ENCODE peak calls at places on chromosome 3, in eight cellular contexts. K, N, O, S, D, H, I and B are unnamed samples.

GRCh38 chr3:175208316-175208715 is 349.2 kb downstream of the NAALADL2 start:
- DNase-seq in K (peak), N (peak), O (no peak), S (no peak), D (no peak), H (no peak), I (peak), B (no peak)

GRCh38 chr3:181431743-181432142 is 280.0 kb upstream of the SOX2 start:
- DNase-seq in K (no peak), N (no peak), O (no peak), S (no peak), D (no peak), H (no peak), I (no peak), B (no peak)

GRCh38 chr3:12004741-12005513 is 739 bp downstream of the SYN2 start:
- DNase-seq in K (no peak), N (no peak), O (peak), S (no peak), D (no peak), H (peak), I (no peak), B (no peak)

GRCh38 chr3:9653565-9654248 is 4.4 kb downstream of the MTMR14 start:
- DNase-seq in K (no peak), N (no peak), O (no peak), S (no peak), D (no peak), H (no peak), I (no peak), B (no peak)

GRCh38 chr3:169836942-169837275 is 24.2 kb upstream of the LRRC34 start:
- DNase-seq in K (no peak), N (no peak), O (no peak), S (no peak), D (no peak), H (no peak), I (peak), B (no peak)

GRCh38 chr3:101603184-101603583 is 29.2 kb downstream of the PCNP start:
- DNase-seq in K (no peak), N (no peak), O (no peak), S (no peak), D (no peak), H (no peak), I (no peak), B (no peak)

GRCh38 chr3:47617061-47618010 is 38.7 kb upstream of the CSPG5 start:
- DNase-seq in K (no peak), N (peak), O (no peak), S (no peak), D (no peak), H (no peak), I (peak), B (no peak)

GRCh38 chr3:170780955-170781354 is 89.0 kb downstream of the RPL22L1 start:
- DNase-seq in K (peak), N (peak), O (no peak), S (no peak), D (peak), H (no peak), I (no peak), B (no peak)

GRCh38 chr3:152556731-152557254 is 278.1 kb upstream of the P2RY1 start:
- DNase-seq in K (peak), N (peak), O (no peak), S (no peak), D (peak), H (no peak), I (peak), B (no peak)

GRCh38 chr3:126982522-126983175 is at the start of gene PLXNA1:
- DNase-seq in K (peak), N (peak), O (peak), S (peak), D (peak), H (peak), I (peak), B (peak)

GRCh38 chr3:68935778-68936177 is 3.4 kb upstream of the TAFA4 start:
- DNase-seq in K (no peak), N (no peak), O (no peak), S (no peak), D (no peak), H (no peak), I (no peak), B (no peak)

GRCh38 chr3:128341659-128342395 is 124.9 kb downstream of the DNAJB8 start:
- DNase-seq in K (no peak), N (no peak), O (no peak), S (no peak), D (no peak), H (peak), I (no peak), B (no peak)

GRCh38 chr3:55521086-55522060 is 34.3 kb upstream of the WNT5A start:
- DNase-seq in K (no peak), N (peak), O (peak), S (no peak), D (peak), H (no peak), I (peak), B (no peak)

GRCh38 chr3:159711560-159712333 is 276.9 kb upstream of the IL12A start:
- DNase-seq in K (peak), N (peak), O (no peak), S (peak), D (peak), H (no peak), I (peak), B (no peak)

GRCh38 chr3:38027466-38028465 is 1.7 kb downstream of the PLCD1 start:
- DNase-seq in K (no peak), N (no peak), O (no peak), S (no peak), D (no peak), H (no peak), I (no peak), B (no peak)

GRCh38 chr3:158488670-158489069 is 82.3 kb upstream of the MLF1 start:
- DNase-seq in K (no peak), N (peak), O (no peak), S (no peak), D (peak), H (no peak), I (no peak), B (no peak)

GRCh38 chr3:197420115-197420514 is 121.7 kb upstream of the DLG1 start:
- DNase-seq in K (no peak), N (no peak), O (no peak), S (no peak), D (peak), H (no peak), I (no peak), B (no peak)
- TF ChIP-seq CTCF in K (no peak), N (no peak), O (no peak), S (no peak), D (no peak), H (no peak), I (no peak), B (no peak)

GRCh38 chr3:129421988-129422745 is 6.3 kb downstream of the EFCAB12 start:
- DNase-seq in K (no peak), N (no peak), O (peak), S (no peak), D (peak), H (no peak), I (no peak), B (no peak)
- TF ChIP-seq CTCF in K (peak), N (peak), O (peak), S (peak), D (peak), H (no peak), I (peak), B (peak)

GRCh38 chr3:8095724-8096123 is 405.9 kb upstream of the LMCD1 start:
- DNase-seq in K (no peak), N (peak), O (peak), S (no peak), D (no peak), H (peak), I (no peak), B (no peak)
- TF ChIP-seq CTCF in K (no peak), N (peak), O (peak), S (no peak), D (peak), H (no peak), I (no peak), B (peak)

DNA sequence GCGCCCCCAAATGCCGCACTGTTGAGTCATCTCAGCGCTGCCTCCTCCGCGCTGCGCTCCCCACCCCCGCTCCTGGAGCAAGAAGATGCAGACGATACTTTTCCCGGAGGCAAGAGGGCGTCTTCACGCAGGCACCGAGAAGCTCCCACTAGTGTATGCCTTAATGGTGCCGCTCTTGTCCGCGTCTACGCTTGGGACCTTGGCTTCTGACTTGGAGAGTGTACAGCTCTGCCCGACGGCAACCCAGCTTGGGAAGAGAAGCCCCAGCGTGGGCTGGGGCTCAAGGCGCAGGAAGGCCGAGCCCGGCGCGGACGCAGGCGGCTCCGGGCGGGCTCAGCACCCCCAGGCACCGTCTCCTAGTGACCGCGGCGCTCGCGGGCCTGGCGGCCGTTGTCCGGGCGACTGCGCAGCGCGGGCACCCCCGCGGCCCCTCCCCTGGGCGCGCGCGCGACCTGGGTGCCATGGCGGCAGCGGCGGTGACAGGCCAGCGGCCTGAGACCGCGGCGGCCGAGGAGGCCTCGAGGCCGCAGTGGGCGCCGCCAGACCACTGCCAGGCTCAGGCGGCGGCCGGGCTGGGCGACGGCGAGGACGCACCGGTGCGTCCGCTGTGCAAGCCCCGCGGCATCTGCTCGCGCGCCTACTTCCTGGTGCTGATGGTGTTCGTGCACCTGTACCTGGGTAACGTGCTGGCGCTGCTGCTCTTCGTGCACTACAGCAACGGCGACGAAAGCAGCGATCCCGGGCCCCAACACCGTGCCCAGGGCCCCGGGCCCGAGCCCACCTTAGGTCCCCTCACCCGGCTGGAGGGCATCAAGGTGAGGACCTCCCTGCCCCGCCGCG is at the start of gene P4HTM:
- DNase-seq in K (peak), N (peak), O (peak), S (peak), D (peak), H (peak), I (peak), B (peak)
- TF ChIP-seq CTCF in K (peak), N (peak), O (peak), S (no peak), D (peak), H (no peak), I (peak), B (no peak)

DNA sequence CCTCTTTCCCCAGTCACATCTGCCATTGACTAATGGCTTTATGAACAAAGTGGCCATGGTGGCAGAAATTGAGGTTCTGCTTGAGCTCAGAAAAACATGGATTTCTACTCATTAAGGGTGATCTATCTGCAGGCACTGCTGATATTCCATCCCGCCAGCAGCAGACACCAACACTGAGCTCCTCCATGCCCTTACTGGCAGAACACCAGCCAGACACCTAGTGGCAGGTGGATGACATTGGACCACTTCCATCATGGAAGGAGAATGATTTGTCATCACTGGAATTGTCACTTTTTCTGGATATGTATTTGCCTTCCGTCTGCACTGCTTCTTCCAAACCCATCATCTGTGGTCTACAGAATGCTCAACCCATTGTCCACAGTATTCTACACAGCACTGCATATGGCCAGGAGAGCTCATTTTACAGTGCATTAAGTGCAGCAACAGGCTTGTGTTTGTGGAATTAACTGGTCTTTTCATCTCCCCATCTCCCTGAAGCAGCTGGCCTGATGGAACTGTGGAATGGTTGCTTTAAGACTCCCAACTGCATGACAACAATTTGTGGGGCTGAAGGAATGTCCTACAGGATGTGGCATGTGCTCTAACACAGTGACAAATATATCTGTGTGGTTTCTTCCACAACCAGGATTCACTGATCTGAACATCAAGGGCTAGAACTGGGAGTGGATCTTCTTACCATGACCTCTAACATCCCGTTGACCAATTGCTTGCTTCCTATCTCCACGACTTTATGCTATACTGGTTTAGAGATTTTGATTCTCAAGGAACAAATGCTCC is 103.4 kb downstream of the WNT7A start:
- DNase-seq in K (no peak), N (no peak), O (no peak), S (no peak), D (no peak), H (no peak), I (no peak), B (no peak)
- TF ChIP-seq CTCF in K (no peak), N (peak), O (peak), S (no peak), D (no peak), H (no peak), I (no peak), B (no peak)

DNA sequence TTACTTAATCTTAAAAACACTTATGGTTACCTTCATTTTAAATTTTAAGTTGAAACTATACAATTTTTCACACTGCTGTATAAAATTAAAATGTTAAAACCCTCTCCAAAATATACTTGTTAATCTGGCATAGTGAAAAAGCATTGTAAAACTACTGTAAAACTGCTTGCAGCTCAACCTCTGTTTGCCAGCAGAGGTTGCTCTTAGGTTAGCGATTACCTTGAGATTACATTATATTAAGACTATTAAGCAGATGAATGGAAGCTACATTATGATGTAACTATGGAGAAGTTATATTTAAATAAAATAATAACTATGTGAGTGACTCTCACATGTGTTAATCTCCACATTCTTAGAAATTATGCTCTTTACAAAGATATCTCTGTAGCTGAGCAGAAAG is 143.6 kb upstream of the SLITRK3 start:
- DNase-seq in K (peak), N (peak), O (peak), S (peak), D (peak), H (no peak), I (no peak), B (no peak)
- TF ChIP-seq CTCF in K (no peak), N (peak), O (peak), S (peak), D (peak), H (no peak), I (no peak), B (peak)

GRCh38 chr3:78977073-78977472 is 790.7 kb downstream of the ROBO1 start:
- DNase-seq in K (no peak), N (no peak), O (no peak), S (no peak), D (no peak), H (no peak), I (no peak), B (no peak)

GRCh38 chr3:78979083-78979482 is 788.7 kb downstream of the ROBO1 start:
- DNase-seq in K (no peak), N (no peak), O (no peak), S (no peak), D (no peak), H (no peak), I (no peak), B (no peak)

GRCh38 chr3:78976200-78976599 is 791.6 kb downstream of the ROBO1 start:
- DNase-seq in K (no peak), N (no peak), O (no peak), S (no peak), D (no peak), H (no peak), I (no peak), B (no peak)

GRCh38 chr3:78974181-78974770 is 793.5 kb downstream of the ROBO1 start:
- DNase-seq in K (no peak), N (peak), O (no peak), S (no peak), D (peak), H (no peak), I (no peak), B (no peak)

DNA sequence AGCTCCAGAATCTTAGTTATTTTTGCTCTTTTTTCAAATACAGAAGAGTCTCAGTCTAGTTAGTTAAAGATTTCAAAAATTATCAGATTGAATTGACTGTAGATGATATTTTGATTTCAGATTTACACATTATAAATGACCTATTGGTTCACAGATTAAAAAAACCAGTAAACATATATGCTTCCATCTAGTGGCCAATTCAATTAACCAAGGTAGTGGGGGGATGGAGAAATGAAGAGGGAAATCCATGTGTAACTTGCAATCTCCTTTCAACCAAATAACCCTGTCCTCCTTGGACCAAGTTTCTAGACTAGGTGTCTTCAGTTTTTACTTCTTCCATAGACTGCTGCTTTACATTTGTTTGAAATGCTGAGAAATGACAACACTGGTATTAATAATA is 789.8 kb downstream of the ROBO1 start:
- DNase-seq in K (peak), N (peak), O (peak), S (no peak), D (peak), H (no peak), I (peak), B (no peak)
- TF ChIP-seq CTCF in K (peak), N (peak), O (no peak), S (peak), D (peak), H (peak), I (peak), B (peak)

GRCh38 chr3:32968367-32969087 is 17.1 kb downstream of the CCR4 start:
- DNase-seq in K (no peak), N (no peak), O (no peak), S (no peak), D (no peak), H (no peak), I (no peak), B (no peak)
- TF ChIP-seq CTCF in K (no peak), N (peak), O (no peak), S (no peak), D (no peak), H (no peak), I (peak), B (no peak)